ENCODE peak calls at places on chromosomes 2 and 18, in nine cellular contexts. W, O, U, S, A, T, N, J and H are unnamed samples.

GRCh38 chr2:17336458-17336857 is 181.8 kb downstream of the RAD51AP2 start:
- DNase-seq in A (no peak), W (no peak), S (no peak), T (no peak), J (no peak), O (no peak), U (no peak), N (no peak), H (no peak)

GRCh38 chr2:66573412-66573811 is 138.5 kb downstream of the MEIS1 start:
- DNase-seq in O (no peak), J (no peak), A (no peak), T (no peak), W (no peak), U (no peak), S (no peak), N (no peak), H (peak; percentile 82)

GRCh38 chr2:188623995-188624643 is 332.4 kb downstream of the GULP1 start:
- DNase-seq in O (no peak), W (no peak), J (no peak), T (no peak), S (no peak), U (peak; percentile 48), N (no peak), A (no peak), H (peak; percentile 85)

GRCh38 chr2:238398577-238398976 is 28.1 kb upstream of the ASB1 start:
- DNase-seq in A (no peak), S (no peak), N (no peak), J (no peak), O (no peak), W (no peak), U (no peak), T (no peak), H (no peak)

GRCh38 chr2:109726666-109727270 is 67.3 kb upstream of the RGPD5 start:
- DNase-seq in T (no peak), S (no peak), J (no peak), A (no peak), N (no peak), W (peak; percentile 2), O (no peak), U (no peak), H (no peak)

GRCh38 chr2:118049140-118050128 is 35.6 kb upstream of the CCDC93 start:
- DNase-seq in U (no peak), T (no peak), A (no peak), S (peak; percentile 13), J (no peak), N (no peak), W (no peak), O (no peak), H (no peak)

GRCh38 chr2:206981089-206981674 is 41.9 kb downstream of the CPO start:
- DNase-seq in O (no peak), A (no peak), N (no peak), S (no peak), W (no peak), T (no peak), J (no peak), U (no peak), H (no peak)

GRCh38 chr2:38603402-38604265 is 906 bp upstream of the HNRNPLL start:
- DNase-seq in T (peak; percentile 83), U (peak; percentile 73), O (peak; percentile 85), A (peak; percentile 72), N (peak; percentile 39), J (peak; percentile 66), W (peak; percentile 80), S (peak; percentile 91), H (peak; percentile 82)

GRCh38 chr2:205967391-205968075 is 118.4 kb downstream of the INO80D start:
- DNase-seq in J (no peak), A (no peak), W (no peak), N (peak; percentile 71), T (no peak), O (no peak), S (no peak), U (no peak), H (no peak)

GRCh38 chr2:112621792-112622527 is 23.8 kb upstream of the SLC20A1 start:
- DNase-seq in S (no peak), N (no peak), A (no peak), W (no peak), J (no peak), O (no peak), U (peak; percentile 65), T (no peak), H (no peak)

GRCh38 chr2:147204102-147204501 is 640.7 kb upstream of the ACVR2A start:
- DNase-seq in O (no peak), J (no peak), N (no peak), A (no peak), W (no peak), T (no peak), U (peak; percentile 24), S (no peak), H (no peak)

GRCh38 chr18:404061-404460 is 96.4 kb downstream of the COLEC12 start:
- DNase-seq in O (no peak), S (no peak), U (no peak), A (no peak), J (no peak), T (no peak), W (no peak), N (no peak), H (no peak)

GRCh38 chr18:28510210-28510609 is 333.3 kb upstream of the CDH2 start:
- DNase-seq in U (no peak), O (no peak), W (no peak), S (no peak), T (no peak), J (no peak), N (no peak), A (no peak), H (no peak)

GRCh38 chr2:105299290-105299689 is 30.2 kb downstream of the TGFBRAP1 start:
- DNase-seq in J (no peak), O (no peak), W (no peak), N (no peak), T (no peak), U (no peak), S (no peak), A (peak; percentile 24), H (no peak)

GRCh38 chr18:71116535-71116934 is 827.7 kb downstream of the SOCS6 start:
- DNase-seq in S (no peak), U (no peak), J (peak; percentile 1), N (no peak), A (no peak), T (no peak), O (no peak), W (no peak), H (no peak)

GRCh38 chr2:46034535-46034934 is 262.7 kb upstream of the EPAS1 start:
- DNase-seq in S (no peak), A (no peak), J (no peak), T (no peak), N (no peak), O (no peak), U (peak; percentile 40), W (no peak), H (no peak)

GRCh38 chr2:127618551-127618950 is 27.4 kb upstream of the GPR17 start:
- DNase-seq in U (no peak), A (no peak), S (no peak), O (no peak), N (no peak), T (no peak), J (no peak), W (no peak), H (no peak)

GRCh38 chr18:58579561-58580047 is 49.3 kb downstream of the ALPK2 start:
- DNase-seq in W (no peak), T (no peak), A (peak; percentile 63), J (no peak), S (no peak), U (peak; percentile 87), N (no peak), O (no peak), H (no peak)

GRCh38 chr2:127386246-127386645 is 1.5 kb downstream of the MAP3K2 start:
- DNase-seq in W (no peak), O (no peak), U (no peak), T (no peak), N (peak; percentile 74), S (no peak), A (no peak), J (no peak), H (no peak)

GRCh38 chr18:9108911-9109310 is 6.4 kb downstream of the NDUFV2 start:
- DNase-seq in T (no peak), U (no peak), J (no peak), O (no peak), N (no peak), A (no peak), S (no peak), W (no peak), H (no peak)

GRCh38 chr2:72914226-72915075 is 2.9 kb upstream of the EMX1 start:
- DNase-seq in N (no peak), O (no peak), U (no peak), T (no peak), J (no peak), A (no peak), S (no peak), W (no peak), H (no peak)

GRCh38 chr18:39960545-39960944 is 1994.5 kb upstream of the PIK3C3 start:
- DNase-seq in J (no peak), A (no peak), O (no peak), T (no peak), N (no peak), W (no peak), S (no peak), U (peak; percentile 57), H (no peak)

GRCh38 chr2:61016392-61017002 is 1.0 kb upstream of the PEX13 start:
- DNase-seq in U (no peak), S (peak; percentile 68), N (no peak), W (no peak), T (no peak), A (no peak), O (no peak), J (no peak), H (peak; percentile 34)

GRCh38 chr18:26543368-26543767 is 5.0 kb downstream of the KCTD1 start:
- DNase-seq in S (no peak), O (no peak), J (no peak), A (no peak), N (no peak), W (no peak), U (no peak), T (no peak), H (no peak)

GRCh38 chr18:7272268-7273049 is 41.6 kb downstream of the LRRC30 start:
- DNase-seq in S (peak; percentile 13), J (peak; percentile 79), N (peak; percentile 2), T (no peak), O (no peak), A (peak; percentile 33), U (peak; percentile 67), W (peak; percentile 81), H (peak; percentile 90)

GRCh38 chr2:238569415-238570195 is 142.9 kb downstream of the ASB1 start:
- DNase-seq in T (no peak), U (no peak), S (no peak), W (no peak), J (no peak), O (no peak), N (no peak), A (no peak), H (no peak)

GRCh38 chr2:88059979-88060906 is 4.7 kb upstream of the KRCC1 start:
- DNase-seq in N (peak; percentile 57), T (no peak), U (peak; percentile 5), W (no peak), S (peak; percentile 37), O (no peak), J (peak; percentile 12), A (peak; percentile 70), H (peak; percentile 1)

GRCh38 chr18:72468011-72468710 is 76.0 kb downstream of the CBLN2 start:
- DNase-seq in T (no peak), O (no peak), N (no peak), U (no peak), A (no peak), J (no peak), W (no peak), S (no peak), H (no peak)

GRCh38 chr2:220533485-220533884 is 906.1 kb downstream of the SLC4A3 start:
- DNase-seq in N (no peak), W (no peak), S (peak; percentile 11), U (peak; percentile 84), T (no peak), A (peak; percentile 32), J (no peak), O (no peak), H (no peak)